ENCODE peak calls at places on chromosome 12, in nine cellular contexts. One of them, this sample, is unnamed.

GRCh38 chr12:75315518-75315917 is 14.6 kb downstream of the CAPS2 start:
- DNase-seq in AG09309: peak
- DNase-seq in astrocyte of the spinal cord: peak
- DNase-seq in naive thymus-derived CD8-positive, alpha-beta T cell: no peak
- DNase-seq in iPS DF 6.9: no peak
- DNase-seq in amniotic stem cell: peak
- DNase-seq in T-helper 1 cell: no peak
- DNase-seq in stimulated activated CD4-positive, alpha-beta T cell treated with anti-CD3 and anti-CD28 coated beads, Interleukin-4, amount 100 ng/mL, for 48 hours: no peak
- DNase-seq in cerebellar cortex: no peak
- DNase-seq in this sample: no peak

GRCh38 chr12:15928870-15929571 is 17.9 kb downstream of the DERA start:
- DNase-seq in stimulated activated CD4-positive, alpha-beta T cell treated with anti-CD3 and anti-CD28 coated beads, Interleukin-4, amount 100 ng/mL, for 48 hours: no peak
- DNase-seq in astrocyte of the spinal cord: no peak
- DNase-seq in cerebellar cortex: no peak
- DNase-seq in iPS DF 6.9: no peak
- DNase-seq in amniotic stem cell: no peak
- DNase-seq in AG09309: no peak
- DNase-seq in T-helper 1 cell: no peak
- DNase-seq in naive thymus-derived CD8-positive, alpha-beta T cell: no peak
- DNase-seq in this sample: no peak

GRCh38 chr12:46468159-46468558 is 95.6 kb upstream of the SLC38A2 start:
- DNase-seq in iPS DF 6.9: no peak
- DNase-seq in astrocyte of the spinal cord: peak
- DNase-seq in T-helper 1 cell: no peak
- DNase-seq in naive thymus-derived CD8-positive, alpha-beta T cell: no peak
- DNase-seq in amniotic stem cell: no peak
- DNase-seq in cerebellar cortex: no peak
- DNase-seq in stimulated activated CD4-positive, alpha-beta T cell treated with anti-CD3 and anti-CD28 coated beads, Interleukin-4, amount 100 ng/mL, for 48 hours: no peak
- DNase-seq in AG09309: no peak
- DNase-seq in this sample: no peak

GRCh38 chr12:132277374-132277801 is 52.0 kb downstream of the GALNT9 start:
- DNase-seq in cerebellar cortex: no peak
- DNase-seq in T-helper 1 cell: no peak
- DNase-seq in astrocyte of the spinal cord: no peak
- DNase-seq in amniotic stem cell: no peak
- DNase-seq in stimulated activated CD4-positive, alpha-beta T cell treated with anti-CD3 and anti-CD28 coated beads, Interleukin-4, amount 100 ng/mL, for 48 hours: no peak
- DNase-seq in naive thymus-derived CD8-positive, alpha-beta T cell: no peak
- DNase-seq in AG09309: no peak
- DNase-seq in iPS DF 6.9: no peak
- DNase-seq in this sample: no peak

GRCh38 chr12:50103767-50104321 is at the start of gene GPD1:
- DNase-seq in T-helper 1 cell: no peak
- DNase-seq in cerebellar cortex: peak
- DNase-seq in stimulated activated CD4-positive, alpha-beta T cell treated with anti-CD3 and anti-CD28 coated beads, Interleukin-4, amount 100 ng/mL, for 48 hours: no peak
- DNase-seq in amniotic stem cell: no peak
- DNase-seq in iPS DF 6.9: no peak
- DNase-seq in astrocyte of the spinal cord: peak
- DNase-seq in AG09309: no peak
- DNase-seq in naive thymus-derived CD8-positive, alpha-beta T cell: no peak
- DNase-seq in this sample: peak

GRCh38 chr12:62631531-62632520 is 165.2 kb downstream of the MON2 start:
- DNase-seq in astrocyte of the spinal cord: peak
- DNase-seq in amniotic stem cell: peak
- DNase-seq in iPS DF 6.9: no peak
- DNase-seq in T-helper 1 cell: no peak
- DNase-seq in stimulated activated CD4-positive, alpha-beta T cell treated with anti-CD3 and anti-CD28 coated beads, Interleukin-4, amount 100 ng/mL, for 48 hours: no peak
- DNase-seq in naive thymus-derived CD8-positive, alpha-beta T cell: no peak
- DNase-seq in cerebellar cortex: peak
- DNase-seq in AG09309: peak
- DNase-seq in this sample: peak

GRCh38 chr12:24012528-24012927 is 63.1 kb upstream of the SOX5 start:
- DNase-seq in AG09309: no peak
- DNase-seq in amniotic stem cell: no peak
- DNase-seq in iPS DF 6.9: peak
- DNase-seq in astrocyte of the spinal cord: peak
- DNase-seq in stimulated activated CD4-positive, alpha-beta T cell treated with anti-CD3 and anti-CD28 coated beads, Interleukin-4, amount 100 ng/mL, for 48 hours: no peak
- DNase-seq in naive thymus-derived CD8-positive, alpha-beta T cell: no peak
- DNase-seq in T-helper 1 cell: no peak
- DNase-seq in cerebellar cortex: no peak
- DNase-seq in this sample: no peak

GRCh38 chr12:26212988-26213387 is 17.6 kb downstream of the SSPN start:
- DNase-seq in iPS DF 6.9: no peak
- DNase-seq in AG09309: no peak
- DNase-seq in T-helper 1 cell: no peak
- DNase-seq in naive thymus-derived CD8-positive, alpha-beta T cell: no peak
- DNase-seq in amniotic stem cell: no peak
- DNase-seq in astrocyte of the spinal cord: no peak
- DNase-seq in stimulated activated CD4-positive, alpha-beta T cell treated with anti-CD3 and anti-CD28 coated beads, Interleukin-4, amount 100 ng/mL, for 48 hours: no peak
- DNase-seq in cerebellar cortex: no peak
- DNase-seq in this sample: no peak

GRCh38 chr12:113439606-113440030 is 17.4 kb downstream of the SDSL start:
- DNase-seq in stimulated activated CD4-positive, alpha-beta T cell treated with anti-CD3 and anti-CD28 coated beads, Interleukin-4, amount 100 ng/mL, for 48 hours: no peak
- DNase-seq in T-helper 1 cell: no peak
- DNase-seq in astrocyte of the spinal cord: peak
- DNase-seq in naive thymus-derived CD8-positive, alpha-beta T cell: no peak
- DNase-seq in amniotic stem cell: peak
- DNase-seq in AG09309: no peak
- DNase-seq in iPS DF 6.9: no peak
- DNase-seq in cerebellar cortex: peak
- DNase-seq in this sample: no peak

GRCh38 chr12:3035815-3036702 is 41.1 kb upstream of the TSPAN9 start:
- DNase-seq in cerebellar cortex: peak
- DNase-seq in naive thymus-derived CD8-positive, alpha-beta T cell: no peak
- DNase-seq in amniotic stem cell: no peak
- DNase-seq in stimulated activated CD4-positive, alpha-beta T cell treated with anti-CD3 and anti-CD28 coated beads, Interleukin-4, amount 100 ng/mL, for 48 hours: no peak
- DNase-seq in iPS DF 6.9: no peak
- DNase-seq in astrocyte of the spinal cord: peak
- DNase-seq in AG09309: no peak
- DNase-seq in T-helper 1 cell: no peak
- DNase-seq in this sample: peak

GRCh38 chr12:129911437-129912049 is 7.7 kb upstream of the TMEM132D start:
- DNase-seq in astrocyte of the spinal cord: peak
- DNase-seq in AG09309: no peak
- DNase-seq in amniotic stem cell: peak
- DNase-seq in cerebellar cortex: peak
- DNase-seq in stimulated activated CD4-positive, alpha-beta T cell treated with anti-CD3 and anti-CD28 coated beads, Interleukin-4, amount 100 ng/mL, for 48 hours: no peak
- DNase-seq in iPS DF 6.9: no peak
- DNase-seq in naive thymus-derived CD8-positive, alpha-beta T cell: no peak
- DNase-seq in T-helper 1 cell: no peak
- DNase-seq in this sample: peak

GRCh38 chr12:126727656-126728055 is 1539.3 kb upstream of the TMEM132C start:
- DNase-seq in T-helper 1 cell: no peak
- DNase-seq in astrocyte of the spinal cord: no peak
- DNase-seq in cerebellar cortex: no peak
- DNase-seq in naive thymus-derived CD8-positive, alpha-beta T cell: no peak
- DNase-seq in amniotic stem cell: no peak
- DNase-seq in AG09309: no peak
- DNase-seq in iPS DF 6.9: no peak
- DNase-seq in stimulated activated CD4-positive, alpha-beta T cell treated with anti-CD3 and anti-CD28 coated beads, Interleukin-4, amount 100 ng/mL, for 48 hours: no peak
- DNase-seq in this sample: no peak

GRCh38 chr12:2960432-2960956 is 1.3 kb downstream of the TEAD4 start:
- DNase-seq in naive thymus-derived CD8-positive, alpha-beta T cell: no peak
- DNase-seq in iPS DF 6.9: no peak
- DNase-seq in AG09309: no peak
- DNase-seq in astrocyte of the spinal cord: peak
- DNase-seq in T-helper 1 cell: no peak
- DNase-seq in amniotic stem cell: peak
- DNase-seq in stimulated activated CD4-positive, alpha-beta T cell treated with anti-CD3 and anti-CD28 coated beads, Interleukin-4, amount 100 ng/mL, for 48 hours: no peak
- DNase-seq in cerebellar cortex: peak
- DNase-seq in this sample: no peak

GRCh38 chr12:107319536-107320030 is 226.2 kb upstream of the CRY1 start:
- DNase-seq in AG09309: no peak
- DNase-seq in stimulated activated CD4-positive, alpha-beta T cell treated with anti-CD3 and anti-CD28 coated beads, Interleukin-4, amount 100 ng/mL, for 48 hours: no peak
- DNase-seq in astrocyte of the spinal cord: no peak
- DNase-seq in iPS DF 6.9: no peak
- DNase-seq in amniotic stem cell: no peak
- DNase-seq in naive thymus-derived CD8-positive, alpha-beta T cell: no peak
- DNase-seq in T-helper 1 cell: no peak
- DNase-seq in cerebellar cortex: no peak
- DNase-seq in this sample: no peak

GRCh38 chr12:95102916-95103671 is 29.7 kb upstream of the NR2C1 start:
- DNase-seq in amniotic stem cell: peak
- DNase-seq in AG09309: peak
- DNase-seq in cerebellar cortex: no peak
- DNase-seq in naive thymus-derived CD8-positive, alpha-beta T cell: no peak
- DNase-seq in astrocyte of the spinal cord: peak
- DNase-seq in stimulated activated CD4-positive, alpha-beta T cell treated with anti-CD3 and anti-CD28 coated beads, Interleukin-4, amount 100 ng/mL, for 48 hours: no peak
- DNase-seq in iPS DF 6.9: no peak
- DNase-seq in T-helper 1 cell: no peak
- DNase-seq in this sample: no peak

GRCh38 chr12:49331360-49332222 is 5.4 kb downstream of the C1QL4 start:
- DNase-seq in stimulated activated CD4-positive, alpha-beta T cell treated with anti-CD3 and anti-CD28 coated beads, Interleukin-4, amount 100 ng/mL, for 48 hours: no peak
- DNase-seq in astrocyte of the spinal cord: peak
- DNase-seq in iPS DF 6.9: no peak
- DNase-seq in AG09309: peak
- DNase-seq in T-helper 1 cell: no peak
- DNase-seq in cerebellar cortex: peak
- DNase-seq in amniotic stem cell: peak
- DNase-seq in naive thymus-derived CD8-positive, alpha-beta T cell: no peak
- DNase-seq in this sample: peak

GRCh38 chr12:24851816-24852337 is 97.0 kb downstream of the BCAT1 start:
- DNase-seq in astrocyte of the spinal cord: no peak
- DNase-seq in cerebellar cortex: no peak
- DNase-seq in amniotic stem cell: no peak
- DNase-seq in iPS DF 6.9: no peak
- DNase-seq in T-helper 1 cell: no peak
- DNase-seq in AG09309: no peak
- DNase-seq in stimulated activated CD4-positive, alpha-beta T cell treated with anti-CD3 and anti-CD28 coated beads, Interleukin-4, amount 100 ng/mL, for 48 hours: no peak
- DNase-seq in naive thymus-derived CD8-positive, alpha-beta T cell: no peak
- DNase-seq in this sample: no peak

GRCh38 chr12:109760031-109760929 is 46.7 kb downstream of the FAM222A start:
- DNase-seq in cerebellar cortex: no peak
- DNase-seq in T-helper 1 cell: no peak
- DNase-seq in AG09309: no peak
- DNase-seq in stimulated activated CD4-positive, alpha-beta T cell treated with anti-CD3 and anti-CD28 coated beads, Interleukin-4, amount 100 ng/mL, for 48 hours: no peak
- DNase-seq in iPS DF 6.9: no peak
- DNase-seq in naive thymus-derived CD8-positive, alpha-beta T cell: no peak
- DNase-seq in amniotic stem cell: no peak
- DNase-seq in astrocyte of the spinal cord: no peak
- DNase-seq in this sample: no peak

GRCh38 chr12:39937119-39937518 is 168.8 kb downstream of the SLC2A13 start:
- DNase-seq in AG09309: no peak
- DNase-seq in stimulated activated CD4-positive, alpha-beta T cell treated with anti-CD3 and anti-CD28 coated beads, Interleukin-4, amount 100 ng/mL, for 48 hours: no peak
- DNase-seq in T-helper 1 cell: no peak
- DNase-seq in naive thymus-derived CD8-positive, alpha-beta T cell: no peak
- DNase-seq in cerebellar cortex: no peak
- DNase-seq in iPS DF 6.9: no peak
- DNase-seq in amniotic stem cell: no peak
- DNase-seq in astrocyte of the spinal cord: no peak
- DNase-seq in this sample: no peak

GRCh38 chr12:97650242-97650641 is 187.6 kb downstream of the RMST start:
- DNase-seq in astrocyte of the spinal cord: peak
- DNase-seq in naive thymus-derived CD8-positive, alpha-beta T cell: no peak
- DNase-seq in amniotic stem cell: no peak
- DNase-seq in stimulated activated CD4-positive, alpha-beta T cell treated with anti-CD3 and anti-CD28 coated beads, Interleukin-4, amount 100 ng/mL, for 48 hours: no peak
- DNase-seq in cerebellar cortex: no peak
- DNase-seq in iPS DF 6.9: no peak
- DNase-seq in AG09309: no peak
- DNase-seq in T-helper 1 cell: no peak
- DNase-seq in this sample: no peak

GRCh38 chr12:5745251-5745888 is 199.7 kb downstream of the ANO2 start:
- DNase-seq in stimulated activated CD4-positive, alpha-beta T cell treated with anti-CD3 and anti-CD28 coated beads, Interleukin-4, amount 100 ng/mL, for 48 hours: peak
- DNase-seq in iPS DF 6.9: peak
- DNase-seq in cerebellar cortex: peak
- DNase-seq in AG09309: peak
- DNase-seq in T-helper 1 cell: no peak
- DNase-seq in naive thymus-derived CD8-positive, alpha-beta T cell: peak
- DNase-seq in astrocyte of the spinal cord: peak
- DNase-seq in amniotic stem cell: peak
- DNase-seq in this sample: peak

GRCh38 chr12:104730761-104731160 is 227.3 kb downstream of the SLC41A2 start:
- DNase-seq in cerebellar cortex: peak
- DNase-seq in iPS DF 6.9: no peak
- DNase-seq in naive thymus-derived CD8-positive, alpha-beta T cell: no peak
- DNase-seq in stimulated activated CD4-positive, alpha-beta T cell treated with anti-CD3 and anti-CD28 coated beads, Interleukin-4, amount 100 ng/mL, for 48 hours: no peak
- DNase-seq in astrocyte of the spinal cord: no peak
- DNase-seq in amniotic stem cell: no peak
- DNase-seq in T-helper 1 cell: no peak
- DNase-seq in AG09309: no peak
- DNase-seq in this sample: no peak

GRCh38 chr12:148676-149416 is 65.1 kb downstream of the SLC6A12 start:
- DNase-seq in amniotic stem cell: no peak
- DNase-seq in iPS DF 6.9: no peak
- DNase-seq in stimulated activated CD4-positive, alpha-beta T cell treated with anti-CD3 and anti-CD28 coated beads, Interleukin-4, amount 100 ng/mL, for 48 hours: no peak
- DNase-seq in naive thymus-derived CD8-positive, alpha-beta T cell: no peak
- DNase-seq in astrocyte of the spinal cord: no peak
- DNase-seq in cerebellar cortex: peak
- DNase-seq in AG09309: no peak
- DNase-seq in T-helper 1 cell: no peak
- DNase-seq in this sample: no peak

GRCh38 chr12:131900397-131900796 is 6.0 kb downstream of the ULK1 start:
- DNase-seq in astrocyte of the spinal cord: no peak
- DNase-seq in amniotic stem cell: no peak
- DNase-seq in stimulated activated CD4-positive, alpha-beta T cell treated with anti-CD3 and anti-CD28 coated beads, Interleukin-4, amount 100 ng/mL, for 48 hours: no peak
- DNase-seq in T-helper 1 cell: no peak
- DNase-seq in AG09309: no peak
- DNase-seq in naive thymus-derived CD8-positive, alpha-beta T cell: no peak
- DNase-seq in iPS DF 6.9: no peak
- DNase-seq in cerebellar cortex: no peak
- DNase-seq in this sample: no peak

GRCh38 chr12:44509471-44509870 is 366.6 kb downstream of the NELL2 start:
- DNase-seq in stimulated activated CD4-positive, alpha-beta T cell treated with anti-CD3 and anti-CD28 coated beads, Interleukin-4, amount 100 ng/mL, for 48 hours: no peak
- DNase-seq in amniotic stem cell: no peak
- DNase-seq in naive thymus-derived CD8-positive, alpha-beta T cell: no peak
- DNase-seq in AG09309: no peak
- DNase-seq in T-helper 1 cell: no peak
- DNase-seq in astrocyte of the spinal cord: no peak
- DNase-seq in iPS DF 6.9: no peak
- DNase-seq in cerebellar cortex: no peak
- DNase-seq in this sample: no peak

GRCh38 chr12:28550757-28551381 is 360.6 kb downstream of the CCDC91 start:
- DNase-seq in stimulated activated CD4-positive, alpha-beta T cell treated with anti-CD3 and anti-CD28 coated beads, Interleukin-4, amount 100 ng/mL, for 48 hours: no peak
- DNase-seq in AG09309: peak
- DNase-seq in iPS DF 6.9: no peak
- DNase-seq in cerebellar cortex: no peak
- DNase-seq in T-helper 1 cell: no peak
- DNase-seq in amniotic stem cell: no peak
- DNase-seq in astrocyte of the spinal cord: peak
- DNase-seq in naive thymus-derived CD8-positive, alpha-beta T cell: no peak
- DNase-seq in this sample: no peak

GRCh38 chr12:81627336-81628189 is 131.6 kb downstream of the PPFIA2 start:
- DNase-seq in stimulated activated CD4-positive, alpha-beta T cell treated with anti-CD3 and anti-CD28 coated beads, Interleukin-4, amount 100 ng/mL, for 48 hours: no peak
- DNase-seq in astrocyte of the spinal cord: peak
- DNase-seq in T-helper 1 cell: no peak
- DNase-seq in cerebellar cortex: peak
- DNase-seq in naive thymus-derived CD8-positive, alpha-beta T cell: no peak
- DNase-seq in amniotic stem cell: peak
- DNase-seq in iPS DF 6.9: no peak
- DNase-seq in AG09309: peak
- DNase-seq in this sample: no peak

GRCh38 chr12:104682790-104683279 is 226.1 kb downstream of the CHST11 start:
- DNase-seq in cerebellar cortex: no peak
- DNase-seq in AG09309: no peak
- DNase-seq in amniotic stem cell: no peak
- DNase-seq in astrocyte of the spinal cord: no peak
- DNase-seq in naive thymus-derived CD8-positive, alpha-beta T cell: peak
- DNase-seq in stimulated activated CD4-positive, alpha-beta T cell treated with anti-CD3 and anti-CD28 coated beads, Interleukin-4, amount 100 ng/mL, for 48 hours: peak
- DNase-seq in iPS DF 6.9: no peak
- DNase-seq in T-helper 1 cell: peak
- DNase-seq in this sample: no peak

GRCh38 chr12:45286621-45287020 is 70.7 kb downstream of the ANO6 start:
- DNase-seq in astrocyte of the spinal cord: no peak
- DNase-seq in T-helper 1 cell: no peak
- DNase-seq in cerebellar cortex: no peak
- DNase-seq in iPS DF 6.9: no peak
- DNase-seq in AG09309: no peak
- DNase-seq in naive thymus-derived CD8-positive, alpha-beta T cell: no peak
- DNase-seq in stimulated activated CD4-positive, alpha-beta T cell treated with anti-CD3 and anti-CD28 coated beads, Interleukin-4, amount 100 ng/mL, for 48 hours: no peak
- DNase-seq in amniotic stem cell: no peak
- DNase-seq in this sample: no peak

GRCh38 chr12:46269429-46270241 is 792 bp upstream of the SLC38A1 start:
- DNase-seq in naive thymus-derived CD8-positive, alpha-beta T cell: peak
- DNase-seq in astrocyte of the spinal cord: no peak
- DNase-seq in amniotic stem cell: no peak
- DNase-seq in AG09309: no peak
- DNase-seq in stimulated activated CD4-positive, alpha-beta T cell treated with anti-CD3 and anti-CD28 coated beads, Interleukin-4, amount 100 ng/mL, for 48 hours: peak
- DNase-seq in cerebellar cortex: peak
- DNase-seq in T-helper 1 cell: no peak
- DNase-seq in iPS DF 6.9: no peak
- DNase-seq in this sample: no peak

GRCh38 chr12:117986705-117987469 is 18.1 kb upstream of the KSR2 start:
- DNase-seq in stimulated activated CD4-positive, alpha-beta T cell treated with anti-CD3 and anti-CD28 coated beads, Interleukin-4, amount 100 ng/mL, for 48 hours: no peak
- DNase-seq in iPS DF 6.9: no peak
- DNase-seq in astrocyte of the spinal cord: peak
- DNase-seq in naive thymus-derived CD8-positive, alpha-beta T cell: no peak
- DNase-seq in T-helper 1 cell: no peak
- DNase-seq in cerebellar cortex: no peak
- DNase-seq in amniotic stem cell: no peak
- DNase-seq in AG09309: peak
- DNase-seq in this sample: no peak